ENCODE peak calls at places on chromosomes 1 and 21, in six cellular contexts. B is H9; Q is AG04450; C is adrenal gland; T is CD8-positive, alpha-beta T cell; X is cardiac muscle cell. D is an unnamed sample.

GRCh38 chr1:27525296-27526271 is 35.6 kb upstream of the WASF2 start:
- DNase-seq in B (peak), Q (no peak), C (peak), T (no peak), X (peak), D (peak)

GRCh38 chr1:5597171-5597864 is 394.9 kb downstream of the NPHP4 start:
- DNase-seq in B (no peak), Q (no peak), C (no peak), T (no peak), X (no peak), D (no peak)

GRCh38 chr1:168443356-168443755 is 100.4 kb downstream of the XCL2 start:
- DNase-seq in B (no peak), Q (no peak), C (no peak), T (no peak), X (no peak), D (no peak)

GRCh38 chr1:87399264-87399663 is 70.6 kb downstream of the LMO4 start:
- DNase-seq in B (no peak), Q (no peak), C (no peak), T (no peak), X (no peak), D (no peak)

GRCh38 chr1:113541108-113541507 is 150.8 kb downstream of the MAGI3 start:
- DNase-seq in B (no peak), Q (no peak), C (no peak), T (no peak), X (no peak), D (no peak)

GRCh38 chr1:16971330-16972209 is 8.8 kb downstream of the MFAP2 start:
- DNase-seq in B (peak), Q (no peak), C (no peak), T (no peak), X (no peak), D (no peak)

GRCh38 chr1:11486610-11487009 is 7.7 kb downstream of the DISP3 start:
- DNase-seq in B (no peak), Q (no peak), C (no peak), T (no peak), X (no peak), D (no peak)

GRCh38 chr21:32335601-32336575 is 37.2 kb downstream of the MRAP start:
- DNase-seq in B (peak), Q (no peak), C (no peak), T (no peak), X (peak), D (no peak)

GRCh38 chr1:64437453-64437852 is 32.5 kb upstream of the CACHD1 start:
- DNase-seq in B (no peak), Q (no peak), C (no peak), T (no peak), X (peak), D (no peak)

GRCh38 chr1:25566730-25567341 is 23.4 kb downstream of the LDLRAP1 start:
- DNase-seq in B (peak), Q (peak), C (peak), T (no peak), X (peak), D (peak)

GRCh38 chr1:240737268-240737667 is 125.3 kb upstream of the GREM2 start:
- DNase-seq in B (no peak), Q (no peak), C (no peak), T (no peak), X (no peak), D (no peak)

GRCh38 chr1:66243548-66244130 is 290.3 kb upstream of the SGIP1 start:
- DNase-seq in B (no peak), Q (no peak), C (no peak), T (no peak), X (no peak), D (no peak)

GRCh38 chr1:29032839-29033238 is 90.9 kb downstream of the TMEM200B start:
- DNase-seq in B (no peak), Q (no peak), C (no peak), T (no peak), X (no peak), D (no peak)

GRCh38 chr1:167723707-167724323 is 2.0 kb downstream of the MPZL1 start:
- DNase-seq in B (no peak), Q (no peak), C (no peak), T (no peak), X (no peak), D (no peak)

GRCh38 chr1:31401241-31401640 is 11.8 kb upstream of the SERINC2 start:
- DNase-seq in B (no peak), Q (no peak), C (no peak), T (no peak), X (peak), D (no peak)

GRCh38 chr21:35779690-35780570 is 280.4 kb downstream of the SETD4 start:
- DNase-seq in B (no peak), Q (peak), C (no peak), T (no peak), X (peak), D (no peak)

GRCh38 chr1:106912146-106912545 is 144.3 kb upstream of the PRMT6 start:
- DNase-seq in B (no peak), Q (no peak), C (no peak), T (no peak), X (no peak), D (no peak)

GRCh38 chr21:35375115-35375514 is 326.0 kb upstream of the RUNX1 start:
- DNase-seq in B (no peak), Q (peak), C (no peak), T (no peak), X (peak), D (no peak)

GRCh38 chr1:231421616-231421970 is 494 bp downstream of the EGLN1 start:
- DNase-seq in B (peak), Q (no peak), C (peak), T (peak), X (peak), D (no peak)

GRCh38 chr1:213892471-213892870 is 95.3 kb upstream of the PROX1 start:
- DNase-seq in B (no peak), Q (no peak), C (no peak), T (no peak), X (no peak), D (no peak)

GRCh38 chr1:152189657-152190442 is 30.8 kb upstream of the RPTN start:
- DNase-seq in B (peak), Q (no peak), C (peak), T (peak), X (peak), D (peak)

GRCh38 chr1:18668750-18669404 is 38.2 kb downstream of the PAX7 start:
- DNase-seq in B (no peak), Q (no peak), C (peak), T (no peak), X (no peak), D (no peak)

GRCh38 chr1:155329980-155330598 is 9.4 kb downstream of the RUSC1 start:
- DNase-seq in B (no peak), Q (no peak), C (no peak), T (no peak), X (no peak), D (no peak)

GRCh38 chr1:228343211-228343661 is 63.4 kb downstream of the TRIM11 start:
- DNase-seq in B (peak), Q (no peak), C (peak), T (no peak), X (no peak), D (no peak)

GRCh38 chr1:214584805-214585766 is 17.9 kb upstream of the CENPF start:
- DNase-seq in B (no peak), Q (peak), C (no peak), T (no peak), X (peak), D (no peak)

GRCh38 chr1:198679535-198680173 is 40.8 kb downstream of the PTPRC start:
- DNase-seq in B (no peak), Q (no peak), C (no peak), T (peak), X (no peak), D (no peak)

GRCh38 chr21:34191876-34192275 is 118.5 kb downstream of the MRPS6 start:
- DNase-seq in B (no peak), Q (no peak), C (no peak), T (no peak), X (no peak), D (no peak)

GRCh38 chr1:179228783-179229213 is 679 bp downstream of the ABL2 start:
- DNase-seq in B (peak), Q (no peak), C (peak), T (no peak), X (peak), D (peak)

GRCh38 chr1:212196355-212196754 is 88.9 kb upstream of the PPP2R5A start:
- DNase-seq in B (no peak), Q (no peak), C (no peak), T (no peak), X (no peak), D (no peak)

GRCh38 chr1:155254714-155255242 is 505 bp downstream of the ENTREP3 start:
- DNase-seq in B (no peak), Q (no peak), C (no peak), T (no peak), X (no peak), D (peak)

GRCh38 chr1:68231627-68232303 is 558 bp downstream of the WLS start:
- DNase-seq in B (peak), Q (peak), C (peak), T (no peak), X (peak), D (no peak)

GRCh38 chr1:201704439-201704792 is 124.5 kb upstream of the IPO9 start:
- DNase-seq in B (no peak), Q (no peak), C (no peak), T (no peak), X (no peak), D (no peak)

GRCh38 chr1:75134939-75135828 is 996 bp downstream of the LHX8 start:
- DNase-seq in B (peak), Q (no peak), C (no peak), T (no peak), X (peak), D (peak)

GRCh38 chr1:2104621-2105427 is 54.6 kb downstream of the PRKCZ start:
- DNase-seq in B (peak), Q (no peak), C (no peak), T (no peak), X (no peak), D (peak)
- TF ChIP-seq CTCF in B (peak), Q (peak), C (no peak), T (no peak), X (peak), D (no peak)

DNA sequence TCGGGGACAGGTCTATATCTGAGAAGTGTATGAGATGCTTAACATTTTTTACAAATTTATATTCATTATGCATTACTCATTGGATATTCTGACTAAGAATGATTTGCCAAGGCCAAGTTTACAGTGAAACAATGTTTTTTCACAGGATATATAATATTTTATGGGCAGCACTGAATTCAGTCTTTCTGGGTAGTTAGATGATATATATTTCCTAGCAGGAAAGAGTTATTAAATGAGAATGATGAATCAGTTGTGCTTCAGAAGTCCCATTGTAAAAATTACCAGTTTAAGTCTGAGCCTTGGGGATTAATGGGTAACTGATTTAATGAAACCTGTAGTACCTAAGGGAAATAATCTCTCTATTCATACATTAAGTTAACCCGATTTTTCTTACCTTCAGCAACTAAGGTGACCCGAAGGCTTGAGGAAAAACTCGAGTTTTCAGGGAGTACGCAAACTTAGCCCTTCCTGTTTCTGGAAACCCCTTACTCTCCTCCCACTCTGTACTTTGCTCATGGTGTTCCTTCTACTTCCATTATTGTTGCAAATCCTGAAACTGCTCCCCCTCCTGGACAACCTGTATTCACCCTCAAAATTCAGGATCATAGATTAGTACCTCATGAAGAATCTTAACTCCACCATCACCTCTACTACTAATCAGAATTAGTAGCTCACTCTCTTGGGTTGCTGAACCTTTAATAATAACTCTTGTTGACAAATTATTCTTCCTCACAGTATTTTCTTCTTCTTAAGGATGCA is 135.1 kb downstream of the AK5 start:
- DNase-seq in B (no peak), Q (no peak), C (no peak), T (no peak), X (peak), D (no peak)
- TF ChIP-seq CTCF in B (peak), Q (peak), C (no peak), T (no peak), X (peak), D (peak)

DNA sequence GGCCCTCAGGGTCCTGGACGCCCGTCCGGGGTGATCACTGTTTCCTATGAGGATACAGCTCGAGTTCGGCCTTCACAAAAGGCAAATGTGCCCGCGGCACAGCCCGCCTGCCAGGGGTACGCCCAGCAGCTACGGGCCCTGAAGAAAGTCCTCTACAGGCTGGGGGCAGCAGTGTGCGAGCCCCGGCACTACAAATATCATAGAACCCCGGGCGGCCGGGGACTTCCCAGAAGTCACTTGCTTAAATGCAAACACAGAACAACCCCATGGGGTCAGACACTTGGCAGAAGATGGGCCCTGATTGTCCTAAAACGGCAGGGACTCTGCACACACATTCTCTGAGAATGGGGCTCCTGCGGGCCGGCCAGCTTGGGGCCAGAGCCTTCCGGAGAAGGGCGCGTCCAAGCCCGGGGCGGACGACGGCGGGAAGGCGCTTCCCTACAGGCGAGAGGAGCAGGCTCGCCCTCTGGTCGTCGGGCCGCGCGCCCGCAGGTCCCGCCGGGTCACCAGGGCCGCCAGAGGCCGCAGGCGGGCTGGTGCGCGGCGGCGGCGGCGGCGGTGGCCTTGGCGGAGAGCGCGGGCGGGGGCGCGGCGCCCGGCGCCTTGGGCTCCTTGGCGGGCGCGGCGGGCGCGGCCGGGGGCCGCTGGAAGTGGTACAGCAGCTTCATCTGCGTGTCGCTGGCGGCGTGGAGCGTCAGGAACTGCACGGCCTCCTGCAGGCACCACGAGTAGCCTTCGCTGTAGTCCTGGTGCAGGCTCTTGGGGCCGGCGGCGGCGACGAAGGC is 905 bp downstream of the HES5 start:
- DNase-seq in B (peak), Q (no peak), C (peak), T (no peak), X (no peak), D (peak)
- TF ChIP-seq CTCF in B (peak), Q (no peak), C (no peak), T (no peak), X (no peak), D (no peak)

DNA sequence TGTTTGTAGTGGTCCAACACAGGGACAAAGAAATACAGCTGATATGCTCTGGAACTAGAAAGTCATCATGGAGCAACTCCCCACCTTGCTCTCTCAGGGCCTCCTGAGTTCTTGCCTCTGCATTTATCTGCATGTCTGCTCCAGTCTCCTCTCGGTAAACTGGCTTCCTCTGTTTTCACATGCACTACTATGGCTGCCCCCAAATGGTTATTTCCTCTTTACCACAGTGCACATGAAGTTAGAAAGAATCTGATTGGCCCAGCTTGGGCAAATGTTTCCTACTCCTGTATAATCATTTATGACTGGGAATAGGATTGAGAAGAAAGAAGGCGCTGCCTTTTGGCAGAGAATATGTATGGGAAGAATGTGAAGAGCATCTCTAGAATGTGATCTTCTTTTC is 16.5 kb upstream of the PSMB2 start:
- DNase-seq in B (no peak), Q (no peak), C (no peak), T (no peak), X (no peak), D (no peak)
- TF ChIP-seq CTCF in B (no peak), Q (no peak), C (no peak), T (no peak), X (no peak), D (no peak)

GRCh38 chr1:111884772-111885443 is 104.6 kb downstream of the KCND3 start:
- DNase-seq in B (no peak), Q (no peak), C (no peak), T (no peak), X (no peak), D (no peak)
- TF ChIP-seq CTCF in B (peak), Q (no peak), C (no peak), T (no peak), X (no peak), D (no peak)

GRCh38 chr1:206907304-206907991 is 10.2 kb downstream of the IL24 start:
- DNase-seq in B (peak), Q (no peak), C (peak), T (no peak), X (no peak), D (peak)
- TF ChIP-seq CTCF in B (peak), Q (peak), C (no peak), T (no peak), X (peak), D (peak)

DNA sequence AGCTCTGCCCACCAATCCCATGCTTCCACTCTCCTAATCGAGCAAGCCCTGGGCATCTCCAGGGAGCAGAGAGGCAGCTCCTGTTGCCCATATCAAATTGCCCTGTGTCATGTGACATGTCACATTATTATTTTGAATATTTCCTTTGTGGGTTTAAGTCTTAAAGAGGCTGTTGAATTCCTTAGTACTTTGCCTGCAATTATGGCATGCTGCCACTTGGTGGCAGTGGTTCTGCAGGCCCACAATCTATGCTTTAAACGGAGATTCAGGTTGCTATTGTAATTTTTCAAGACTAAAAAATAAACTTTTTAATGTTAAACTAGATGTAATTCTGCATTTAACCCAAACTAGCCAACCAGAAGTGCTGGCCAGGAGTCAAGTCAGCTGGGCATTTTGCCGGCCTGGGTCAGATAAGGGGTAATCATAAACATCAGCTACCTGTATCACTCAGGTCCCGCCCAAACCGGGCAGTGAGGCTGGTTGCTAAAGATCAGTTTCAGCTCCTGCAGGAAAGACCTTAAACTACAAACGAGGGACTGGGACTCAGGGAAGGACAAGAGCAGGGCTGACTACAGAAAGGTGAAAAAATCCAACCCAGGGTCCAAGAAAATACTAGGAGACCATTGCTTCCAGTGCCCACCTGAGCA is 37.3 kb upstream of the ARHGEF16 start:
- DNase-seq in B (no peak), Q (no peak), C (no peak), T (no peak), X (no peak), D (no peak)
- TF ChIP-seq CTCF in B (peak), Q (peak), C (no peak), T (no peak), X (peak), D (peak)

D was measured in glutamatergic neuron.